ENCODE peak calls at places on chromosomes 3 and 15, in five cellular contexts. E, K, V, B and S are unnamed samples.

GRCh38 chr15:67172172-67172571 is 82.3 kb downstream of the AAGAB start:
- DNase-seq in V (no peak), K (no peak), B (no peak), E (no peak), S (no peak)

GRCh38 chr3:29922990-29923746 is 642.3 kb downstream of the RBMS3 start:
- DNase-seq in V (no peak), K (peak; percentile 59), E (peak; percentile 96), B (no peak), S (peak; percentile 57)

GRCh38 chr3:52983336-52983807 is 62.5 kb downstream of the SFMBT1 start:
- DNase-seq in B (no peak), E (no peak), V (no peak), K (no peak), S (no peak)

GRCh38 chr3:40714771-40715170 is 190.0 kb downstream of the ZNF621 start:
- DNase-seq in B (no peak), K (no peak), V (no peak), E (peak; percentile 60), S (no peak)

GRCh38 chr15:48330045-48330840 is 986 bp upstream of the DUT start:
- DNase-seq in K (no peak), V (no peak), E (peak; percentile 9), B (no peak), S (no peak)

GRCh38 chr15:78033864-78034263 is 43.6 kb downstream of the TBC1D2B start:
- DNase-seq in V (no peak), E (no peak), B (no peak), K (no peak), S (no peak)

GRCh38 chr15:80549712-80550111 is 145.4 kb upstream of the ABHD17C start:
- DNase-seq in B (no peak), K (no peak), V (no peak), E (peak; percentile 12), S (no peak)

GRCh38 chr15:80904941-80905532 is 84.6 kb downstream of the MESD start:
- DNase-seq in E (no peak), V (no peak), B (no peak), K (no peak), S (peak; percentile 41)

GRCh38 chr3:25887907-25888306 is 98.0 kb downstream of the OXSM start:
- DNase-seq in V (no peak), K (no peak), E (no peak), B (no peak), S (no peak)

GRCh38 chr3:155805204-155805801 is 775 bp downstream of the C3orf33 start:
- DNase-seq in B (peak; percentile 41), K (peak; percentile 60), V (peak; percentile 20), E (peak; percentile 15), S (no peak)

GRCh38 chr3:133927543-133928066 is 31.9 kb upstream of the RAB6B start:
- DNase-seq in B (peak; percentile 37), K (no peak), E (no peak), V (peak; percentile 38), S (peak; percentile 64)

GRCh38 chr3:13896473-13897154 is 16.7 kb upstream of the WNT7A start:
- DNase-seq in B (peak; percentile 39), V (peak; percentile 46), E (peak; percentile 72), K (no peak), S (peak; percentile 44)

GRCh38 chr3:188446014-188446413 is 292.1 kb downstream of the LPP start:
- DNase-seq in E (no peak), K (no peak), B (no peak), V (no peak), S (no peak)

GRCh38 chr15:84643838-84644237 is 10.2 kb downstream of the WDR73 start:
- DNase-seq in B (no peak), V (no peak), E (no peak), K (no peak), S (no peak)

GRCh38 chr3:130480736-130481135 is 36.2 kb upstream of the COL6A6 start:
- DNase-seq in B (no peak), V (peak; percentile 9), K (no peak), E (peak; percentile 10), S (no peak)

GRCh38 chr15:68717952-68718351 is 102.7 kb downstream of the ANP32A start:
- DNase-seq in B (no peak), K (no peak), E (no peak), V (no peak), S (no peak)

GRCh38 chr3:99532246-99532645 is 106.1 kb upstream of the COL8A1 start:
- DNase-seq in B (no peak), K (no peak), V (peak; percentile 15), E (peak; percentile 54), S (peak; percentile 39)

GRCh38 chr3:147404000-147404799 is 2.1 kb downstream of the ZIC4 start:
- DNase-seq in B (no peak), E (no peak), V (no peak), K (no peak), S (no peak)

GRCh38 chr15:63038926-63039673 is 3.4 kb upstream of the TPM1 start:
- DNase-seq in V (no peak), K (no peak), B (no peak), E (peak; percentile 84), S (no peak)

GRCh38 chr3:124230928-124231456 is 239.1 kb upstream of the ROPN1 start:
- DNase-seq in V (no peak), K (no peak), B (no peak), E (no peak), S (no peak)

GRCh38 chr3:122564155-122564912 is at the start of the genes DTX3L and PARP9:
- DNase-seq in V (peak; percentile 83), B (peak; percentile 80), E (peak; percentile 77), K (peak; percentile 83), S (peak; percentile 92)

GRCh38 chr3:6921041-6921440 is 60.1 kb downstream of the GRM7 start:
- DNase-seq in B (peak; percentile 55), V (no peak), E (no peak), K (no peak), S (no peak)

GRCh38 chr15:56869573-56869972 is 48.9 kb upstream of the TCF12 start:
- DNase-seq in K (no peak), B (no peak), V (no peak), E (no peak), S (no peak)

GRCh38 chr3:141542202-141542959 is 55.6 kb downstream of the RASA2 start:
- DNase-seq in K (no peak), V (no peak), B (no peak), E (no peak), S (no peak)

GRCh38 chr3:141544697-141545096 is 57.9 kb downstream of the RASA2 start:
- DNase-seq in E (no peak), K (no peak), B (no peak), V (no peak), S (no peak)

GRCh38 chr3:141540531-141540930 is 53.7 kb downstream of the RASA2 start:
- DNase-seq in K (no peak), B (no peak), V (no peak), E (no peak), S (no peak)

GRCh38 chr3:141539441-141540187 is 52.8 kb downstream of the RASA2 start:
- DNase-seq in V (no peak), K (no peak), E (no peak), B (no peak), S (no peak)

GRCh38 chr3:141542989-141543388 is 56.2 kb downstream of the RASA2 start:
- DNase-seq in E (no peak), K (no peak), B (no peak), V (no peak), S (no peak)
- TF ChIP-seq CTCF in E (peak; percentile 5), K (no peak), B (peak; percentile 14), V (no peak), S (no peak)

GRCh38 chr15:60390931-60391501 is 6.8 kb downstream of the ANXA2 start:
- DNase-seq in K (peak; percentile 74), E (peak; percentile 92), V (no peak), B (no peak), S (no peak)

GRCh38 chr15:60391722-60392340 is 6.0 kb downstream of the ANXA2 start:
- DNase-seq in E (peak; percentile 21), K (no peak), V (no peak), B (no peak), S (no peak)

GRCh38 chr15:60392601-60392985 is 5.2 kb downstream of the ANXA2 start:
- DNase-seq in V (peak; percentile 81), B (no peak), E (peak; percentile 87), K (no peak), S (no peak)

GRCh38 chr15:60389261-60390077 is 8.3 kb downstream of the ANXA2 start:
- DNase-seq in V (no peak), K (no peak), B (no peak), E (peak; percentile 7), S (no peak)

DNA sequence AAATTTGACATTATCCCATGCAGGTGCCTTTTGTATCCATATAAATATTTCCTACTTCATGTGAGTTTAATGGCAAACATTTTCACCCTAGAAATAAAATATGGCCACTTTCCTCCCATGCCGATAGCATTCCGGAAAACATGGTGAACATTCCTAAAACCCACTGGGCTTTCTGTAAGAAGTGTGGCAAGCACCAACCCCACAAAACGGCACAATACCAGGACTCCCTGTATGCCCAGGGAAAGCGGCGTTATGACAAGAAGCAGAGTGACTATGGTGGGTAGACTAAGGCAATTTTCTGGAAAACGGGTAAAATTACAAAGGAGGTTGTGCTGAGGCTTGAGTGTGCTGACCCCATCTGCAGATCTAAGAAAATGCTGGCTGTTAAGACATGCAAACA is 7.6 kb downstream of the ANXA2 start:
- DNase-seq in E (no peak), K (no peak), B (no peak), V (no peak), S (no peak)
- H3K4me1 ChIP-seq in E (peaks cover 67% of the 10 kb centered on the region), K (no peaks in the 10 kb centered on the region), B (no peaks in the 10 kb centered on the region), V (peaks cover 96% of the 10 kb centered on the region), S (peaks cover 100% of the 10 kb centered on the region)

GRCh38 chr3:158823426-158823825 is 21.6 kb downstream of the MFSD1 start:
- DNase-seq in E (no peak), B (no peak), K (no peak), V (no peak), S (no peak)

GRCh38 chr3:158821847-158822246 is 20.0 kb downstream of the MFSD1 start:
- DNase-seq in B (no peak), V (no peak), K (no peak), E (no peak), S (no peak)

DNA sequence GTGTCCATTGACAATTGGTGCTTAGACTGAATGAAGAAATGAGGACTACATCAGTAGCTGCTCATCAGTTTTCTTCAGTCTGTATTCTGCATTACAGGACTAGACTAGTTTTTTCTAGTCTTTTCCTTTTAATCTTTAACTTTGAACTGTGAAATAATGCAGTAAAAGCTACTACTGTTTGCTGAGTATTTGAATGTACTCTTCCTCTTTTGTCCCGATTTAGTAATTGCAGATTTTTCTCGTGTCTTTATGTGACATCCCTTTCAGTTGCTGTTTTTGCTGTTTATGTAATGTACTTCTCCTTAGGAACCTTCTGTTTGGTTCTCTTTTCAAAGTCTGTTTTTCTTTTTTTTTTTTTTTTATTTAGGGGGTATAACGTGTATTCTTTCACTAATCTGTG is 17.4 kb downstream of the MFSD1 start:
- DNase-seq in E (no peak), V (no peak), K (no peak), B (no peak), S (no peak)
- H3K27ac ChIP-seq in E (no peak overlapping the region), V (no peak overlapping the region), K (no peak overlapping the region), B (no peak overlapping the region), S (no peak overlapping the region)

GRCh38 chr3:135759651-135760050 is 205.9 kb upstream of the PPP2R3A start:
- DNase-seq in B (no peak), V (no peak), E (no peak), K (no peak), S (no peak)

GRCh38 chr3:135756016-135756695 is 209.4 kb upstream of the PPP2R3A start:
- DNase-seq in K (no peak), B (no peak), E (no peak), V (no peak), S (no peak)

GRCh38 chr3:135760581-135760980 is 204.9 kb upstream of the PPP2R3A start:
- DNase-seq in B (no peak), K (no peak), E (no peak), V (no peak), S (no peak)

GRCh38 chr3:135757421-135757820 is 208.1 kb upstream of the PPP2R3A start:
- DNase-seq in B (no peak), E (peak; percentile 15), K (no peak), V (no peak), S (no peak)

GRCh38 chr3:135758961-135759360 is 206.6 kb upstream of the PPP2R3A start:
- DNase-seq in B (no peak), E (no peak), V (no peak), K (no peak), S (no peak)
- TF ChIP-seq CTCF in B (no peak), E (no peak), V (no peak), K (no peak), S (no peak)